ENCODE peak calls at places on chromosomes 5 and 9, in eight cellular contexts. T is A549, E is AG08395, D is COR-L47, L is SK-N-MC, I is GM23338, H is substantia nigra, O is HEK293T. U is an unnamed sample.

GRCh38 chr5:81755320-81755719 is 4.4 kb upstream of the SSBP2 start:
- DNase-seq in I (peak; percentile 91), H (no peak), D (no peak), O (no peak), E (peak; percentile 77), L (no peak), T (peak; percentile 85), U (no peak)

GRCh38 chr5:112684737-112685136 is 52.9 kb upstream of the APC start:
- DNase-seq in H (peak; percentile 11), L (no peak), O (no peak), E (peak; percentile 91), I (no peak), T (no peak), D (no peak), U (no peak)

GRCh38 chr5:35815089-35815936 is 41.4 kb upstream of the IL7R start:
- DNase-seq in E (peak; percentile 31), T (peak; percentile 27), D (peak; percentile 14), H (no peak), O (peak; percentile 54), I (peak; percentile 81), L (no peak), U (no peak)

GRCh38 chr5:173435543-173435942 is 107.3 kb upstream of the STC2 start:
- DNase-seq in L (no peak), I (peak; percentile 43), E (no peak), D (no peak), O (no peak), H (no peak), T (no peak), U (no peak)

GRCh38 chr5:141855265-141856029 is 22.8 kb downstream of the PCDH1 start:
- DNase-seq in E (no peak), D (peak; percentile 75), H (peak; percentile 65), I (no peak), L (no peak), T (no peak), O (no peak), U (no peak)

GRCh38 chr9:21688108-21689102 is 114.0 kb upstream of the MTAP start:
- DNase-seq in I (no peak), H (peak; percentile 11), O (no peak), L (no peak), T (peak; percentile 87), E (peak; percentile 90), D (no peak), U (no peak)

GRCh38 chr5:135073771-135074345 is 39.8 kb upstream of the PITX1 start:
- DNase-seq in I (no peak), D (peak; percentile 35), O (no peak), E (peak; percentile 29), L (no peak), T (no peak), H (no peak), U (no peak)

GRCh38 chr9:107750741-107751521 is 261.4 kb upstream of the KLF4 start:
- DNase-seq in E (peak; percentile 93), L (no peak), T (peak; percentile 85), O (no peak), I (no peak), H (peak; percentile 74), D (no peak), U (no peak)

GRCh38 chr9:109101810-109102209 is 17.9 kb downstream of the TMEM245 start:
- DNase-seq in E (no peak), L (no peak), T (peak; percentile 40), O (no peak), I (no peak), D (no peak), H (no peak), U (no peak)

GRCh38 chr9:18352716-18353115 is 121.2 kb upstream of the ADAMTSL1 start:
- DNase-seq in H (no peak), T (peak; percentile 9), I (no peak), D (no peak), L (no peak), E (no peak), O (no peak), U (no peak)

GRCh38 chr9:113548221-113549041 is 84.9 kb downstream of the RGS3 start:
- DNase-seq in L (no peak), O (no peak), D (no peak), E (peak; percentile 73), H (peak; percentile 65), I (peak; percentile 18), T (no peak), U (no peak)

GRCh38 chr9:79257215-79257614 is 314.6 kb upstream of the TLE4 start:
- DNase-seq in D (no peak), L (no peak), T (no peak), E (no peak), O (peak; percentile 83), H (no peak), I (peak; percentile 38), U (no peak)

GRCh38 chr5:178739452-178740180 is 9.2 kb upstream of the ZNF354A start:
- DNase-seq in I (no peak), E (no peak), L (no peak), T (no peak), O (no peak), D (no peak), H (no peak), U (no peak)

GRCh38 chr9:78187763-78188495 is 47.9 kb upstream of the CEP78 start:
- DNase-seq in T (no peak), D (no peak), I (no peak), E (no peak), H (no peak), O (no peak), L (no peak), U (no peak)

GRCh38 chr9:134556531-134557068 is 85.0 kb upstream of the COL5A1 start:
- DNase-seq in D (no peak), O (no peak), I (no peak), L (no peak), E (peak; percentile 47), T (no peak), H (no peak), U (no peak)

GRCh38 chr5:93079046-93079445 is 502.0 kb downstream of the NR2F1-AS1 start:
- DNase-seq in L (no peak), T (no peak), O (no peak), D (no peak), H (no peak), E (no peak), I (no peak), U (no peak)

GRCh38 chr9:9246726-9247125 is 1366.1 kb downstream of the PTPRD start:
- DNase-seq in O (no peak), T (no peak), L (no peak), H (no peak), D (no peak), E (no peak), I (no peak), U (no peak)

GRCh38 chr5:35067985-35068384 is 20.2 kb upstream of the AGXT2 start:
- DNase-seq in E (no peak), I (no peak), L (no peak), T (no peak), O (no peak), D (no peak), H (no peak), U (no peak)

GRCh38 chr5:53038196-53038847 is 49.2 kb downstream of the ITGA2 start:
- DNase-seq in D (no peak), T (no peak), E (no peak), H (no peak), I (no peak), L (no peak), O (no peak), U (no peak)

GRCh38 chr5:131671409-131671808 is 36.4 kb upstream of the RAPGEF6 start:
- DNase-seq in D (no peak), L (no peak), T (no peak), I (no peak), E (no peak), H (no peak), O (no peak), U (no peak)

U was measured in cortex of kidney.